ENCODE peak calls at places on chromosome X, in six cellular contexts. One of them, this sample, is unnamed.

GRCh38 chrX:19811807-19812604 is 75.4 kb downstream of the SH3KBP1 start:
- DNase-seq in neural progenitor cell: no peak
- DNase-seq in dermis microvascular lymphatic vessel endothelial cell: peak; percentile 5
- DNase-seq in NCI-H1417: no peak
- DNase-seq in NCI-H524: no peak
- DNase-seq in T-helper 9 cell: no peak
- DNase-seq in this sample: no peak

GRCh38 chrX:39242187-39242586 is 440.9 kb downstream of the MID1IP1 start:
- DNase-seq in neural progenitor cell: peak; percentile 44
- DNase-seq in dermis microvascular lymphatic vessel endothelial cell: peak; percentile 23
- DNase-seq in NCI-H1417: peak; percentile 3
- DNase-seq in NCI-H524: peak; percentile 16
- DNase-seq in T-helper 9 cell: no peak
- DNase-seq in this sample: peak; percentile 13

GRCh38 chrX:70087857-70088256 is 25.6 kb downstream of the OTUD6A start:
- DNase-seq in neural progenitor cell: no peak
- DNase-seq in dermis microvascular lymphatic vessel endothelial cell: peak; percentile 72
- DNase-seq in NCI-H1417: peak; percentile 1
- DNase-seq in NCI-H524: peak; percentile 35
- DNase-seq in T-helper 9 cell: no peak
- DNase-seq in this sample: peak; percentile 21

GRCh38 chrX:7117587-7117986 is 29.9 kb upstream of the STS start:
- DNase-seq in neural progenitor cell: no peak
- DNase-seq in dermis microvascular lymphatic vessel endothelial cell: no peak
- DNase-seq in NCI-H1417: no peak
- DNase-seq in NCI-H524: no peak
- DNase-seq in T-helper 9 cell: no peak
- DNase-seq in this sample: no peak

GRCh38 chrX:130726661-130727060 is 176.3 kb downstream of the ENOX2 start:
- DNase-seq in neural progenitor cell: no peak
- DNase-seq in dermis microvascular lymphatic vessel endothelial cell: no peak
- DNase-seq in NCI-H1417: no peak
- DNase-seq in NCI-H524: no peak
- DNase-seq in T-helper 9 cell: no peak
- DNase-seq in this sample: peak; percentile 64

GRCh38 chrX:153964105-153964504 is 7.5 kb downstream of the HCFC1 start:
- DNase-seq in neural progenitor cell: no peak
- DNase-seq in dermis microvascular lymphatic vessel endothelial cell: no peak
- DNase-seq in NCI-H1417: no peak
- DNase-seq in NCI-H524: no peak
- DNase-seq in T-helper 9 cell: no peak
- DNase-seq in this sample: no peak

GRCh38 chrX:37993857-37994619 is 12.3 kb upstream of the SYTL5 start:
- DNase-seq in neural progenitor cell: peak; percentile 70
- DNase-seq in dermis microvascular lymphatic vessel endothelial cell: no peak
- DNase-seq in NCI-H1417: no peak
- DNase-seq in NCI-H524: peak; percentile 4
- DNase-seq in T-helper 9 cell: no peak
- DNase-seq in this sample: no peak

GRCh38 chrX:29187264-29187663 is 600.0 kb downstream of the IL1RAPL1 start:
- DNase-seq in neural progenitor cell: no peak
- DNase-seq in dermis microvascular lymphatic vessel endothelial cell: no peak
- DNase-seq in NCI-H1417: no peak
- DNase-seq in NCI-H524: no peak
- DNase-seq in T-helper 9 cell: no peak
- DNase-seq in this sample: no peak

GRCh38 chrX:133648594-133648993 is 233.3 kb upstream of the GPC4 start:
- DNase-seq in neural progenitor cell: no peak
- DNase-seq in dermis microvascular lymphatic vessel endothelial cell: no peak
- DNase-seq in NCI-H1417: no peak
- DNase-seq in NCI-H524: no peak
- DNase-seq in T-helper 9 cell: no peak
- DNase-seq in this sample: no peak

GRCh38 chrX:129641941-129642340 is 12.8 kb downstream of the APLN start:
- DNase-seq in neural progenitor cell: no peak
- DNase-seq in dermis microvascular lymphatic vessel endothelial cell: no peak
- DNase-seq in NCI-H1417: no peak
- DNase-seq in NCI-H524: no peak
- DNase-seq in T-helper 9 cell: no peak
- DNase-seq in this sample: no peak

This sample was measured in AG08395.